ENCODE peak calls at places on chromosome 1, in five cellular contexts. D is psoas muscle; N is activated gamma-delta T cell treated with Interleukin-2 at 50 U/mL for 16 hours; I is fibroblast of mammary gland; S is activated CD8-positive, alpha-beta memory T cell treated with anti-CD3 and anti-CD28 coated beads, Interleukin-2, amount 50 U/mL, for 48 hours. G is an unnamed sample.

GRCh38 chr1:209248649-209249279 is 334.8 kb upstream of the CAMK1G start:
- DNase-seq in I (peak; percentile 64), D (no peak), S (peak; percentile 60), N (peak; percentile 28), G (peak; percentile 27)

GRCh38 chr1:145887631-145888030 is 2.0 kb upstream of the ANKRD35 start:
- DNase-seq in I (no peak), S (no peak), D (no peak), N (no peak), G (no peak)

GRCh38 chr1:26234644-26235384 is 814 bp downstream of the CEP85 start:
- DNase-seq in N (no peak), S (peak; percentile 68), D (no peak), I (peak; percentile 38), G (no peak)

GRCh38 chr1:3190256-3191041 is 121.4 kb downstream of the PRDM16 start:
- DNase-seq in I (no peak), S (no peak), D (no peak), N (no peak), G (no peak)

GRCh38 chr1:246435421-246436041 is 71.5 kb downstream of the SMYD3 start:
- DNase-seq in S (no peak), N (no peak), D (no peak), I (peak; percentile 22), G (no peak)

GRCh38 chr1:207806531-207807394 is 54.9 kb downstream of the CD46 start:
- DNase-seq in I (peak; percentile 43), S (no peak), N (no peak), D (no peak), G (no peak)

GRCh38 chr1:69263982-69264381 is 303.7 kb upstream of the LRRC7 start:
- DNase-seq in S (no peak), I (peak; percentile 59), D (no peak), N (no peak), G (no peak)

GRCh38 chr1:182032251-182032650 is 29.3 kb downstream of the ZNF648 start:
- DNase-seq in N (no peak), D (no peak), S (no peak), I (peak; percentile 5), G (no peak)

GRCh38 chr1:210922666-210923065 is 211.3 kb downstream of the KCNH1 start:
- DNase-seq in D (no peak), N (no peak), S (no peak), I (no peak), G (no peak)

GRCh38 chr1:28756846-28757245 is 20.1 kb downstream of the YTHDF2 start:
- DNase-seq in D (no peak), I (no peak), S (no peak), N (no peak), G (no peak)

GRCh38 chr1:9731051-9731537 is 79.6 kb downstream of the PIK3CD start:
- DNase-seq in I (no peak), N (no peak), D (no peak), S (no peak), G (no peak)

GRCh38 chr1:119794230-119794629 is 17.0 kb downstream of the REG4 start:
- DNase-seq in D (no peak), N (no peak), I (no peak), S (no peak), G (no peak)

GRCh38 chr1:227940791-227941241 is 6.9 kb downstream of the WNT9A start:
- DNase-seq in I (no peak), D (no peak), N (no peak), S (peak; percentile 36), G (no peak)

GRCh38 chr1:3515774-3516480 is 61.5 kb downstream of the ARHGEF16 start:
- DNase-seq in S (no peak), I (no peak), D (no peak), N (no peak), G (no peak)

GRCh38 chr1:19477284-19478240 is 7.8 kb downstream of the CAPZB start:
- DNase-seq in N (peak; percentile 51), D (no peak), S (peak; percentile 74), I (no peak), G (no peak)

GRCh38 chr1:8211620-8212442 is 106.1 kb upstream of the SLC45A1 start:
- DNase-seq in N (no peak), D (peak; percentile 66), I (peak; percentile 97), S (no peak), G (no peak)

GRCh38 chr1:51850420-51851297 is 27.9 kb downstream of the NRDC start:
- DNase-seq in N (no peak), D (no peak), S (no peak), I (no peak), G (no peak)

GRCh38 chr1:117760069-117760468 is 154.2 kb downstream of the TENT5C start:
- DNase-seq in I (no peak), N (no peak), D (no peak), S (no peak), G (no peak)

GRCh38 chr1:211493133-211493864 is 1.3 kb upstream of the RD3 start:
- DNase-seq in S (no peak), N (no peak), I (no peak), D (no peak), G (no peak)

GRCh38 chr1:68725353-68725752 is 228.5 kb upstream of the DEPDC1 start:
- DNase-seq in N (no peak), S (no peak), I (no peak), D (no peak), G (no peak)

GRCh38 chr1:25066731-25067520 is 136.8 kb upstream of the RUNX3 start:
- DNase-seq in D (no peak), S (no peak), N (no peak), I (no peak), G (no peak)

GRCh38 chr1:109193653-109194590 is 19.8 kb upstream of the SARS1 start:
- DNase-seq in I (no peak), D (peak; percentile 61), S (peak; percentile 88), N (peak; percentile 36), G (peak; percentile 47)

GRCh38 chr1:232467073-232467760 is 162.7 kb downstream of the SIPA1L2 start:
- DNase-seq in S (no peak), I (no peak), N (no peak), D (no peak), G (no peak)

GRCh38 chr1:3054474-3054873 is 14.5 kb upstream of the PRDM16 start:
- DNase-seq in S (no peak), I (no peak), N (no peak), D (no peak), G (no peak)

G was measured in activated CD4-positive, alpha-beta T cell treated with anti-CD3 and anti-CD28 coated beads for 24 hours.